ENCODE peak calls at places on chromosomes 3 and 15, in eight cellular contexts. One of them, this sample, is unnamed.

GRCh38 chr3:151135548-151136337 is 50.3 kb downstream of the MED12L start:
- DNase-seq in lower leg skin: no peak
- DNase-seq in CD8-positive, alpha-beta T cell: peak
- DNase-seq in H9: no peak
- DNase-seq in choroid plexus epithelial cell: no peak
- DNase-seq in GM12865: peak
- DNase-seq in fibroblast of villous mesenchyme: no peak
- DNase-seq in right atrium auricular region: no peak
- DNase-seq in this sample: no peak

GRCh38 chr15:90709278-90709677 is 7.9 kb upstream of the BLM start:
- DNase-seq in lower leg skin: no peak
- DNase-seq in CD8-positive, alpha-beta T cell: no peak
- DNase-seq in H9: no peak
- DNase-seq in choroid plexus epithelial cell: no peak
- DNase-seq in GM12865: no peak
- DNase-seq in fibroblast of villous mesenchyme: no peak
- DNase-seq in right atrium auricular region: no peak
- DNase-seq in this sample: no peak

GRCh38 chr3:82044918-82045715 is 283.7 kb upstream of the GBE1 start:
- DNase-seq in lower leg skin: no peak
- DNase-seq in CD8-positive, alpha-beta T cell: no peak
- DNase-seq in H9: no peak
- DNase-seq in choroid plexus epithelial cell: no peak
- DNase-seq in GM12865: no peak
- DNase-seq in fibroblast of villous mesenchyme: no peak
- DNase-seq in right atrium auricular region: no peak
- DNase-seq in this sample: no peak

GRCh38 chr15:27418729-27419128 is 447.7 kb downstream of the GABRG3 start:
- DNase-seq in lower leg skin: no peak
- DNase-seq in CD8-positive, alpha-beta T cell: no peak
- DNase-seq in H9: peak
- DNase-seq in choroid plexus epithelial cell: no peak
- DNase-seq in GM12865: no peak
- DNase-seq in fibroblast of villous mesenchyme: no peak
- DNase-seq in right atrium auricular region: no peak
- DNase-seq in this sample: no peak

GRCh38 chr3:171481011-171481410 is 20.8 kb upstream of the TNIK start:
- DNase-seq in lower leg skin: no peak
- DNase-seq in CD8-positive, alpha-beta T cell: no peak
- DNase-seq in H9: no peak
- DNase-seq in choroid plexus epithelial cell: no peak
- DNase-seq in GM12865: no peak
- DNase-seq in fibroblast of villous mesenchyme: no peak
- DNase-seq in right atrium auricular region: no peak
- DNase-seq in this sample: no peak

GRCh38 chr3:150345021-150345538 is 63.0 kb upstream of the TSC22D2 start:
- DNase-seq in lower leg skin: no peak
- DNase-seq in CD8-positive, alpha-beta T cell: no peak
- DNase-seq in H9: peak
- DNase-seq in choroid plexus epithelial cell: no peak
- DNase-seq in GM12865: no peak
- DNase-seq in fibroblast of villous mesenchyme: peak
- DNase-seq in right atrium auricular region: no peak
- DNase-seq in this sample: no peak

GRCh38 chr3:179410317-179410716 is 41.0 kb downstream of the GNB4 start:
- DNase-seq in lower leg skin: no peak
- DNase-seq in CD8-positive, alpha-beta T cell: no peak
- DNase-seq in H9: no peak
- DNase-seq in choroid plexus epithelial cell: peak
- DNase-seq in GM12865: no peak
- DNase-seq in fibroblast of villous mesenchyme: no peak
- DNase-seq in right atrium auricular region: no peak
- DNase-seq in this sample: no peak

GRCh38 chr3:56137406-56137805 is 330.9 kb downstream of the ERC2 start:
- DNase-seq in lower leg skin: no peak
- DNase-seq in CD8-positive, alpha-beta T cell: no peak
- DNase-seq in H9: no peak
- DNase-seq in choroid plexus epithelial cell: peak
- DNase-seq in GM12865: no peak
- DNase-seq in fibroblast of villous mesenchyme: no peak
- DNase-seq in right atrium auricular region: no peak
- DNase-seq in this sample: no peak

GRCh38 chr3:101377209-101377608 is 56.8 kb upstream of the IMPG2 start:
- DNase-seq in lower leg skin: no peak
- DNase-seq in CD8-positive, alpha-beta T cell: no peak
- DNase-seq in H9: no peak
- DNase-seq in choroid plexus epithelial cell: no peak
- DNase-seq in GM12865: peak
- DNase-seq in fibroblast of villous mesenchyme: no peak
- DNase-seq in right atrium auricular region: no peak
- DNase-seq in this sample: no peak

GRCh38 chr3:172808969-172809546 is 58.5 kb downstream of the ECT2 start:
- DNase-seq in lower leg skin: no peak
- DNase-seq in CD8-positive, alpha-beta T cell: no peak
- DNase-seq in H9: no peak
- DNase-seq in choroid plexus epithelial cell: peak
- DNase-seq in GM12865: peak
- DNase-seq in fibroblast of villous mesenchyme: peak
- DNase-seq in right atrium auricular region: no peak
- DNase-seq in this sample: no peak

GRCh38 chr3:186754006-186754405 is 29.4 kb upstream of the EIF4A2 start:
- DNase-seq in lower leg skin: no peak
- DNase-seq in CD8-positive, alpha-beta T cell: no peak
- DNase-seq in H9: no peak
- DNase-seq in choroid plexus epithelial cell: no peak
- DNase-seq in GM12865: no peak
- DNase-seq in fibroblast of villous mesenchyme: no peak
- DNase-seq in right atrium auricular region: no peak
- DNase-seq in this sample: no peak

GRCh38 chr15:90553248-90553745 is 23.6 kb downstream of the CRTC3 start:
- DNase-seq in lower leg skin: peak
- DNase-seq in CD8-positive, alpha-beta T cell: no peak
- DNase-seq in H9: no peak
- DNase-seq in choroid plexus epithelial cell: peak
- DNase-seq in GM12865: no peak
- DNase-seq in fibroblast of villous mesenchyme: peak
- DNase-seq in right atrium auricular region: no peak
- DNase-seq in this sample: no peak

GRCh38 chr3:126340943-126341754 is 16.1 kb downstream of the KLF15 start:
- DNase-seq in lower leg skin: no peak
- DNase-seq in CD8-positive, alpha-beta T cell: no peak
- DNase-seq in H9: no peak
- DNase-seq in choroid plexus epithelial cell: no peak
- DNase-seq in GM12865: no peak
- DNase-seq in fibroblast of villous mesenchyme: no peak
- DNase-seq in right atrium auricular region: peak
- DNase-seq in this sample: peak

DNA sequence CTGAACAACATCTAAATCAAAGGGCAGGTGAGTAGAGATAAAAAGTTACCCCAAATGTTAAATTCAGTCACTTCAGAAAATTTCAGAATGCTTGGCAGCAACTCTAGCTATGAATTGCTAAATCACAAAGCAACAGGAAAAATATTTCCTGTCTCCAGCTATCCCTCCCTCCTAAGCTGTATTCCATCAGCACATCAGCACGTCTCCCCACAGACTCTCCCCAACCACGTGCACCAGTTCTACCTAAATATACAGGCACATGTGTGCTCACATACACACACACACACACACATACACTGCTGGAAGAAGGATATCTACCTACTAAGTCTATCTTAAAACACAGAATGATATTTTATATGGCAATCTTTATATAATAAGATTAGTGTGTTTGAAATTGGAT is 177.1 kb upstream of the ARHGEF26 start:
- DNase-seq in lower leg skin: no peak
- DNase-seq in CD8-positive, alpha-beta T cell: no peak
- DNase-seq in H9: no peak
- DNase-seq in choroid plexus epithelial cell: no peak
- DNase-seq in GM12865: no peak
- DNase-seq in fibroblast of villous mesenchyme: no peak
- DNase-seq in right atrium auricular region: no peak
- DNase-seq in this sample: no peak
- TF ChIP-seq CTCF in lower leg skin: no peak
- TF ChIP-seq CTCF in CD8-positive, alpha-beta T cell: no peak
- TF ChIP-seq CTCF in H9: no peak
- TF ChIP-seq CTCF in choroid plexus epithelial cell: no peak
- TF ChIP-seq CTCF in GM12865: no peak
- TF ChIP-seq CTCF in fibroblast of villous mesenchyme: no peak
- TF ChIP-seq CTCF in right atrium auricular region: no peak
- TF ChIP-seq CTCF in this sample: no peak

GRCh38 chr3:53881691-53882593 is at the start of gene ACTR8:
- DNase-seq in lower leg skin: peak
- DNase-seq in CD8-positive, alpha-beta T cell: peak
- DNase-seq in H9: peak
- DNase-seq in choroid plexus epithelial cell: peak
- DNase-seq in GM12865: peak
- DNase-seq in fibroblast of villous mesenchyme: peak
- DNase-seq in right atrium auricular region: peak
- DNase-seq in this sample: peak
- TF ChIP-seq CTCF in lower leg skin: no peak
- TF ChIP-seq CTCF in CD8-positive, alpha-beta T cell: no peak
- TF ChIP-seq CTCF in H9: peak
- TF ChIP-seq CTCF in choroid plexus epithelial cell: peak
- TF ChIP-seq CTCF in GM12865: no peak
- TF ChIP-seq CTCF in fibroblast of villous mesenchyme: peak
- TF ChIP-seq CTCF in right atrium auricular region: peak
- TF ChIP-seq CTCF in this sample: peak

GRCh38 chr3:47282424-47283192 is at the start of the genes KIF9 and KLHL18:
- DNase-seq in lower leg skin: peak
- DNase-seq in CD8-positive, alpha-beta T cell: peak
- DNase-seq in H9: peak
- DNase-seq in choroid plexus epithelial cell: peak
- DNase-seq in GM12865: peak
- DNase-seq in fibroblast of villous mesenchyme: peak
- DNase-seq in right atrium auricular region: peak
- DNase-seq in this sample: peak
- TF ChIP-seq CTCF in lower leg skin: no peak
- TF ChIP-seq CTCF in CD8-positive, alpha-beta T cell: no peak
- TF ChIP-seq CTCF in H9: no peak
- TF ChIP-seq CTCF in choroid plexus epithelial cell: no peak
- TF ChIP-seq CTCF in GM12865: no peak
- TF ChIP-seq CTCF in fibroblast of villous mesenchyme: no peak
- TF ChIP-seq CTCF in right atrium auricular region: peak
- TF ChIP-seq CTCF in this sample: no peak

GRCh38 chr3:109224333-109224732 is 87.8 kb downstream of the C3orf85 start:
- DNase-seq in lower leg skin: no peak
- DNase-seq in CD8-positive, alpha-beta T cell: no peak
- DNase-seq in H9: peak
- DNase-seq in choroid plexus epithelial cell: no peak
- DNase-seq in GM12865: no peak
- DNase-seq in fibroblast of villous mesenchyme: no peak
- DNase-seq in right atrium auricular region: no peak
- DNase-seq in this sample: no peak
- TF ChIP-seq CTCF in lower leg skin: no peak
- TF ChIP-seq CTCF in CD8-positive, alpha-beta T cell: no peak
- TF ChIP-seq CTCF in H9: peak
- TF ChIP-seq CTCF in choroid plexus epithelial cell: peak
- TF ChIP-seq CTCF in GM12865: peak
- TF ChIP-seq CTCF in fibroblast of villous mesenchyme: no peak
- TF ChIP-seq CTCF in right atrium auricular region: no peak
- TF ChIP-seq CTCF in this sample: no peak

GRCh38 chr3:49880581-49881328 is 11.0 kb upstream of the CAMKV start:
- DNase-seq in lower leg skin: no peak
- DNase-seq in CD8-positive, alpha-beta T cell: no peak
- DNase-seq in H9: peak
- DNase-seq in choroid plexus epithelial cell: no peak
- DNase-seq in GM12865: no peak
- DNase-seq in fibroblast of villous mesenchyme: no peak
- DNase-seq in right atrium auricular region: no peak
- DNase-seq in this sample: no peak
- TF ChIP-seq CTCF in lower leg skin: no peak
- TF ChIP-seq CTCF in CD8-positive, alpha-beta T cell: no peak
- TF ChIP-seq CTCF in H9: no peak
- TF ChIP-seq CTCF in choroid plexus epithelial cell: no peak
- TF ChIP-seq CTCF in GM12865: no peak
- TF ChIP-seq CTCF in fibroblast of villous mesenchyme: no peak
- TF ChIP-seq CTCF in right atrium auricular region: no peak
- TF ChIP-seq CTCF in this sample: no peak

DNA sequence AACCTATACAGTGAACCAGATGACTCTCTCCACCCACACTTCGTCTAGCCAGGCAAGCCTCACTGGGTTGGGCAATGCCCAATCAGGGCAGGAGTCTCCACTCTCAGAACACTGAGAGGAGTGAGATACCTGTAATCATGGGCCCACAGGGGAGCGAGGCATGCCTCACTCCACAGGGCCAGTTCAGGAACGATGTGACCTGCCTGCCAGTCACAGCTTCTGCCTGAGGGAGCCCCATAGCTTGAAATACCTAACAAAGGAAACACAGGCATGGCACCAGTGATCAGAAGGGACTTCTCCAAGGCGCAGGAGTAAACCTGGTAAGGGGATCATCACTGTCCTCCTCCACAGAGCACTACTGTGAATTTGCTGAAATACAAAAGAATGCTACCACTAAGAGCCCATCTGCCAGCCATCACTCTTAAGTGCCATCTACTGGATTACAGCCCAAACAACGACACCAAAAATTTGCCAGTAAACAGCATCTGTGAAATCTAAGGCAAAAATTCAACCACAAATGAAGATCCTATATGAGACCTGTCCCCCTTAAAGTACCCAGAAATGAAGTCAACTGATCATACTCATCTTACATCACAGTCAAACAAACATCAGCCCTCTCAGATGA is 689.9 kb upstream of the SEMA6D start:
- DNase-seq in lower leg skin: no peak
- DNase-seq in CD8-positive, alpha-beta T cell: no peak
- DNase-seq in H9: peak
- DNase-seq in choroid plexus epithelial cell: no peak
- DNase-seq in GM12865: peak
- DNase-seq in fibroblast of villous mesenchyme: no peak
- DNase-seq in right atrium auricular region: no peak
- DNase-seq in this sample: no peak
- TF ChIP-seq CTCF in lower leg skin: no peak
- TF ChIP-seq CTCF in CD8-positive, alpha-beta T cell: no peak
- TF ChIP-seq CTCF in H9: peak
- TF ChIP-seq CTCF in choroid plexus epithelial cell: no peak
- TF ChIP-seq CTCF in GM12865: peak
- TF ChIP-seq CTCF in fibroblast of villous mesenchyme: no peak
- TF ChIP-seq CTCF in right atrium auricular region: no peak
- TF ChIP-seq CTCF in this sample: no peak

This sample was measured in osteocyte.